ENCODE peak calls at places on chromosomes 1 and 21, in seven cellular contexts. One of them, this sample, is unnamed.

GRCh38 chr1:54331091-54331772 is 75.0 kb downstream of the SSBP3 start:
- DNase-seq in left lung: no peak
- DNase-seq in AML-193: no peak
- DNase-seq in posterior vena cava: no peak
- DNase-seq in AG09309: peak; percentile 43
- DNase-seq in heart left ventricle: no peak
- DNase-seq in WTC11: no peak
- DNase-seq in this sample: no peak

GRCh38 chr1:12539705-12540579 is 78.1 kb downstream of the DHRS3 start:
- DNase-seq in AML-193: no peak
- DNase-seq in WTC11: peak; percentile 57
- DNase-seq in left lung: peak; percentile 76
- DNase-seq in posterior vena cava: peak; percentile 97
- DNase-seq in AG09309: peak; percentile 96
- DNase-seq in heart left ventricle: peak; percentile 71
- DNase-seq in this sample: no peak

GRCh38 chr21:26753822-26754221 is 91.4 kb downstream of the ADAMTS1 start:
- DNase-seq in AG09309: no peak
- DNase-seq in left lung: no peak
- DNase-seq in posterior vena cava: no peak
- DNase-seq in WTC11: no peak
- DNase-seq in AML-193: no peak
- DNase-seq in heart left ventricle: no peak
- DNase-seq in this sample: peak; percentile 31

GRCh38 chr1:47325530-47325929 is 8.1 kb upstream of the CMPK1 start:
- DNase-seq in posterior vena cava: no peak
- DNase-seq in left lung: no peak
- DNase-seq in AML-193: peak; percentile 35
- DNase-seq in AG09309: no peak
- DNase-seq in heart left ventricle: no peak
- DNase-seq in WTC11: no peak
- DNase-seq in this sample: no peak

GRCh38 chr21:41777934-41778815 is 11.3 kb upstream of the RIPK4 start:
- DNase-seq in left lung: peak; percentile 84
- DNase-seq in posterior vena cava: peak; percentile 96
- DNase-seq in AML-193: no peak
- DNase-seq in heart left ventricle: peak; percentile 77
- DNase-seq in AG09309: peak; percentile 55
- DNase-seq in WTC11: peak; percentile 97
- DNase-seq in this sample: peak; percentile 77

GRCh38 chr1:62299426-62300200 is 19.6 kb downstream of the KANK4 start:
- DNase-seq in WTC11: no peak
- DNase-seq in AML-193: no peak
- DNase-seq in left lung: no peak
- DNase-seq in AG09309: no peak
- DNase-seq in posterior vena cava: no peak
- DNase-seq in heart left ventricle: peak; percentile 37
- DNase-seq in this sample: no peak

GRCh38 chr1:208100906-208101305 is 143.3 kb downstream of the PLXNA2 start:
- DNase-seq in AG09309: no peak
- DNase-seq in WTC11: no peak
- DNase-seq in left lung: no peak
- DNase-seq in AML-193: no peak
- DNase-seq in posterior vena cava: no peak
- DNase-seq in heart left ventricle: no peak
- DNase-seq in this sample: no peak

GRCh38 chr1:248842781-248843331 is 4.8 kb downstream of the ZNF672 start:
- DNase-seq in WTC11: no peak
- DNase-seq in left lung: no peak
- DNase-seq in posterior vena cava: no peak
- DNase-seq in AML-193: no peak
- DNase-seq in heart left ventricle: no peak
- DNase-seq in AG09309: no peak
- DNase-seq in this sample: no peak

GRCh38 chr1:31733389-31734219 is 29.8 kb upstream of the COL16A1 start:
- DNase-seq in AG09309: no peak
- DNase-seq in AML-193: no peak
- DNase-seq in WTC11: no peak
- DNase-seq in heart left ventricle: no peak
- DNase-seq in left lung: no peak
- DNase-seq in posterior vena cava: no peak
- DNase-seq in this sample: peak; percentile 40

GRCh38 chr1:1921459-1921862 is 2.4 kb upstream of the TMEM52 start:
- DNase-seq in heart left ventricle: no peak
- DNase-seq in WTC11: no peak
- DNase-seq in posterior vena cava: no peak
- DNase-seq in AG09309: no peak
- DNase-seq in left lung: no peak
- DNase-seq in AML-193: no peak
- DNase-seq in this sample: no peak